ENCODE peak calls at places on chromosomes 5 and 9, in five cellular contexts. Z is neural progenitor cell, O is PC-3, P is HCT116, X is MM.1S. W is an unnamed sample.

GRCh38 chr9:71985070-71985956 is 73.9 kb downstream of the C9orf85 start:
- DNase-seq in P (no peak), X (no peak), O (peak), Z (peak), W (peak)

GRCh38 chr9:272251-273213 is 57.9 kb downstream of the DOCK8 start:
- DNase-seq in O (no peak), X (peak), P (no peak), Z (no peak), W (no peak)

GRCh38 chr5:152514827-152515397 is 109.8 kb upstream of the NMUR2 start:
- DNase-seq in X (peak), P (peak), Z (peak), O (peak), W (peak)

GRCh38 chr9:86807577-86807976 is 139.7 kb downstream of the GAS1 start:
- DNase-seq in Z (peak), O (no peak), P (no peak), X (no peak), W (peak)

GRCh38 chr5:61575103-61575502 is 243.0 kb downstream of the ZSWIM6 start:
- DNase-seq in Z (peak), O (peak), P (no peak), X (no peak), W (peak)

GRCh38 chr5:147336871-147337270 is 102.0 kb downstream of the STK32A start:
- DNase-seq in Z (peak), O (no peak), X (no peak), P (no peak), W (no peak)

GRCh38 chr5:145510324-145510723 is 324.8 kb downstream of the PRELID2 start:
- DNase-seq in O (no peak), X (no peak), P (no peak), Z (no peak), W (peak)

GRCh38 chr5:59759600-59760357 is 133.7 kb downstream of the PDE4D start:
- DNase-seq in Z (no peak), O (peak), X (no peak), P (no peak), W (no peak)

GRCh38 chr9:341634-342421 is 127.2 kb downstream of the DOCK8 start:
- DNase-seq in X (no peak), O (no peak), P (no peak), Z (no peak), W (no peak)

GRCh38 chr5:172004824-172005237 is 1.6 kb downstream of the FBXW11 start:
- DNase-seq in X (peak), P (no peak), Z (no peak), O (no peak), W (no peak)

GRCh38 chr5:76849767-76850291 is at the start of gene S100Z:
- DNase-seq in P (no peak), O (no peak), Z (no peak), X (no peak), W (peak)

GRCh38 chr9:114011313-114011712 is 66.8 kb downstream of the AMBP start:
- DNase-seq in Z (no peak), O (no peak), P (no peak), X (no peak), W (no peak)

GRCh38 chr5:95973793-95974325 is 12.2 kb upstream of the ELL2 start:
- DNase-seq in O (no peak), X (no peak), Z (no peak), P (no peak), W (no peak)

GRCh38 chr5:155008669-155009068 is 4.9 kb upstream of the KIF4B start:
- DNase-seq in P (peak), X (no peak), O (peak), Z (no peak), W (no peak)

GRCh38 chr5:131377785-131378325 is 114.0 kb downstream of the CDC42SE2 start:
- DNase-seq in O (no peak), P (no peak), X (no peak), Z (no peak), W (no peak)

GRCh38 chr5:43203373-43203772 is 11.3 kb downstream of the NIM1K start:
- DNase-seq in P (no peak), O (peak), Z (no peak), X (no peak), W (no peak)

GRCh38 chr5:37208883-37209808 is 40.0 kb downstream of the CPLANE1 start:
- DNase-seq in P (no peak), O (no peak), X (peak), Z (no peak), W (no peak)

GRCh38 chr5:2317540-2317939 is 433.9 kb downstream of the IRX2 start:
- DNase-seq in O (no peak), X (no peak), P (no peak), Z (no peak), W (no peak)

GRCh38 chr5:16345454-16345853 is 120.1 kb downstream of the ZNF622 start:
- DNase-seq in X (no peak), O (peak), Z (peak), P (no peak), W (no peak)

GRCh38 chr5:103119067-103119764 is 722 bp downstream of the GIN1 start:
- DNase-seq in O (peak), P (no peak), Z (no peak), X (peak), W (no peak)

GRCh38 chr9:20512106-20512505 is 110.2 kb downstream of the MLLT3 start:
- DNase-seq in Z (no peak), P (no peak), X (no peak), O (peak), W (no peak)

GRCh38 chr5:92380069-92380770 is 997.1 kb upstream of the ARRDC3 start:
- DNase-seq in O (no peak), X (no peak), P (no peak), Z (no peak), W (no peak)

GRCh38 chr5:68547621-68548020 is 332.1 kb downstream of the PIK3R1 start:
- DNase-seq in O (no peak), Z (no peak), P (no peak), X (no peak), W (no peak)

GRCh38 chr5:64625678-64626077 is 64.6 kb upstream of the SHISAL2B start:
- DNase-seq in X (no peak), O (no peak), Z (no peak), P (no peak), W (no peak)

GRCh38 chr9:98790601-98791146 is 5.7 kb downstream of the ANKS6 start:
- DNase-seq in Z (no peak), P (no peak), O (no peak), X (no peak), W (no peak)

GRCh38 chr5:27875148-27875547 is 836.8 kb upstream of the CDH9 start:
- DNase-seq in Z (no peak), O (no peak), X (no peak), P (no peak), W (no peak)

GRCh38 chr9:99894826-99895225 is 11.6 kb upstream of the STX17 start:
- DNase-seq in P (no peak), X (no peak), O (no peak), Z (no peak), W (no peak)

GRCh38 chr5:2111569-2112105 is 228.9 kb upstream of the IRX4 start:
- DNase-seq in O (no peak), P (no peak), X (no peak), Z (no peak), W (no peak)

GRCh38 chr5:10573487-10574145 is 9.7 kb downstream of the ANKRD33B start:
- DNase-seq in X (no peak), O (no peak), P (no peak), Z (no peak), W (no peak)

GRCh38 chr9:27088981-27089380 is 20.0 kb upstream of the TEK start:
- DNase-seq in P (no peak), O (no peak), X (no peak), Z (no peak), W (no peak)

GRCh38 chr5:133512896-133513295 is 99.4 kb downstream of the FSTL4 start:
- DNase-seq in O (no peak), P (no peak), Z (no peak), X (no peak), W (no peak)

GRCh38 chr9:100160021-100160420 is 61.0 kb downstream of the INVS start:
- DNase-seq in P (no peak), X (no peak), O (no peak), Z (no peak), W (no peak)

GRCh38 chr5:54658014-54658413 is 140.5 kb downstream of the SNX18 start:
- DNase-seq in Z (no peak), O (peak), P (no peak), X (no peak), W (peak)

GRCh38 chr5:131609774-131610173 is 25.3 kb downstream of the RAPGEF6 start:
- DNase-seq in X (no peak), Z (no peak), O (no peak), P (no peak), W (no peak)

GRCh38 chr9:15717290-15717689 is 164.4 kb downstream of the CCDC171 start:
- DNase-seq in Z (no peak), O (no peak), P (no peak), X (no peak), W (no peak)

GRCh38 chr5:113612060-113612496 is 98.6 kb downstream of the YTHDC2 start:
- DNase-seq in O (peak), X (peak), Z (no peak), P (peak), W (peak)

GRCh38 chr5:67963789-67964519 is 251.6 kb upstream of the PIK3R1 start:
- DNase-seq in P (no peak), X (no peak), O (no peak), Z (no peak), W (no peak)

GRCh38 chr5:103232393-103232999 is 26.1 kb upstream of the MACIR start:
- DNase-seq in P (peak), O (peak), X (peak), Z (no peak), W (peak)

GRCh38 chr5:57174128-57174849 is 430 bp downstream of the GPBP1 start:
- DNase-seq in P (no peak), Z (no peak), O (peak), X (peak), W (peak)

GRCh38 chr9:135379540-135380267 is 99.9 kb upstream of the PPP1R26 start:
- DNase-seq in O (no peak), P (no peak), X (no peak), Z (no peak), W (no peak)

GRCh38 chr5:55921617-55922016 is 70.5 kb downstream of the IL31RA start:
- DNase-seq in P (no peak), Z (no peak), O (no peak), X (no peak), W (no peak)

GRCh38 chr5:55923177-55923872 is 71.4 kb downstream of the IL6ST start:
- DNase-seq in X (peak), O (peak), Z (peak), P (no peak), W (no peak)

GRCh38 chr5:55919625-55920024 is 68.5 kb downstream of the IL31RA start:
- DNase-seq in P (no peak), O (no peak), Z (no peak), X (no peak), W (no peak)

GRCh38 chr5:55918097-55919035 is 67.2 kb downstream of the IL31RA start:
- DNase-seq in Z (no peak), P (no peak), O (no peak), X (no peak), W (no peak)

GRCh38 chr5:55920784-55921183 is 69.6 kb downstream of the IL31RA start:
- DNase-seq in X (no peak), P (no peak), Z (no peak), O (peak), W (no peak)
- TF ChIP-seq EZH2phosphoT487 in X (no peak), P (no peak), Z (no peak), O (no peak), W (no peak)

GRCh38 chr9:130328349-130328801 is 62.8 kb downstream of the HMCN2 start:
- DNase-seq in Z (no peak), X (no peak), O (no peak), P (no peak), W (no peak)
- TF ChIP-seq EZH2 in Z (no peak), X (no peak), O (no peak), P (no peak), W (no peak)

DNA sequence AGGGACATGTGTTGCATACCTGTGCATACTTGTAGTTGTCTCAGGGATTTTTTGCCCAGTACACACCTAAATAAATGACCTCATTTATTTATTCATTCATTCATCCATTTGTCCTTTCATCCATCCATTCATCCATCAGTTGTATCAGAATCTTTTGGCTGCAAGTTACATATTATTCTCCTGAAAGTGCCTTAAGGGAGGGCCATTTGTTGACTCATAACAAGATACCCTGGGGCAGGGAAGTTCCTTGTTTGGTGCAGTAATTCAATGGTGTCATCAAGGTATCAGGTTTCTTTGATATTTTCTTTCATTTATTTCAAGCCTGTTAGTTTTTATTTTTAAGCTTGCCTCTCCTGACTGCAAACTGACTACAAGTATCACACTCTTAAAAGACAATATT is 597.9 kb upstream of the TLE4 start:
- DNase-seq in X (peak), O (peak), Z (no peak), P (no peak), W (no peak)
- TF ChIP-seq EZH2phosphoT487 in X (no peak), O (no peak), Z (no peak), P (no peak), W (no peak)

GRCh38 chr5:123097871-123098735 is 9.1 kb downstream of the PRDM6 start:
- DNase-seq in P (no peak), O (no peak), X (no peak), Z (peak), W (no peak)
- TF ChIP-seq EZH2 in P (no peak), O (no peak), X (no peak), Z (peak), W (no peak)

GRCh38 chr5:168877132-168877895 is 298.1 kb upstream of the PANK3 start:
- DNase-seq in O (no peak), P (no peak), X (peak), Z (peak), W (no peak)
- TF ChIP-seq EZH2phosphoT487 in O (no peak), P (no peak), X (no peak), Z (no peak), W (no peak)

DNA sequence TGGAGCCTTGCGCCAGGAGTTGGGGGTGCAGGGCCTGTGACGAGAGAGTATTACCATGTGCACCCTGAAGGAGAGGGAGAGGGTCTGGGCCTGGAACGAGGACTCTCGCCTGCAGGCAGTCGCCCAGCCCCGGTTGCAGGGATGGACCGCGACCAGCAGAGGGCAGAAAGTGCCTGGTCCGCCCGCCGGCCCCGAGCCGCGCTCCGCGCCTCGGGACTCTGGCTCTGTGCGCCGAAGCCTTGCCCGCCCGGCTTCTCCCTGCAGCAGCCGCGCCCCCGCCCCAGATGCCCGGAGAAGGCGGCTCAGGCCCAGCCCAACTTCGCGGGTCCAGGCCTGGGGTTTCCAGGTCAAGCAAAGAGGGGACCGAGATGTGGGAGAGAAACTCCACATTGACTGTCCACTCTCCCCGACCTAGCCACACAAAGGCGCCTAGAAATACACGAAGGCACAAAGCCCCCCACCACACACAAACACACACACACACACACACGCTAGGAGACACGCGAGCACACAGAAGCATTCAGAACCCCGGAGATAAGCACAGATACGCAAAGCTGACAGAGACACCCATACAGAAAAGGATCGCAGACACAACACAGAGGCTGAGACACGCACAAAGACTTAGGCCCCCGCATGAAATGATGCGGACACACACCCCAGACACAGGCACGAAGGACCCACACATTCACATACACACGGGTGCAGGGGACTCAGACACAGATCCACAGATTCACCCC is 2.0 kb upstream of the LMX1B start:
- DNase-seq in X (peak), P (peak), O (peak), Z (peak), W (peak)
- TF ChIP-seq EZH2 in X (no peak), P (no peak), O (no peak), Z (peak), W (peak)

GRCh38 chr5:960551-960950 is 48.1 kb upstream of the NKD2 start:
- DNase-seq in X (no peak), P (no peak), Z (no peak), O (no peak), W (no peak)

GRCh38 chr5:961711-962240 is 46.8 kb upstream of the NKD2 start:
- DNase-seq in O (no peak), X (no peak), P (no peak), Z (no peak), W (no peak)

GRCh38 chr5:958701-959571 is 49.7 kb upstream of the NKD2 start:
- DNase-seq in O (peak), Z (no peak), P (peak), X (no peak), W (no peak)

GRCh38 chr5:961002-961710 is 47.4 kb upstream of the NKD2 start:
- DNase-seq in X (no peak), Z (no peak), P (no peak), O (no peak), W (no peak)

DNA sequence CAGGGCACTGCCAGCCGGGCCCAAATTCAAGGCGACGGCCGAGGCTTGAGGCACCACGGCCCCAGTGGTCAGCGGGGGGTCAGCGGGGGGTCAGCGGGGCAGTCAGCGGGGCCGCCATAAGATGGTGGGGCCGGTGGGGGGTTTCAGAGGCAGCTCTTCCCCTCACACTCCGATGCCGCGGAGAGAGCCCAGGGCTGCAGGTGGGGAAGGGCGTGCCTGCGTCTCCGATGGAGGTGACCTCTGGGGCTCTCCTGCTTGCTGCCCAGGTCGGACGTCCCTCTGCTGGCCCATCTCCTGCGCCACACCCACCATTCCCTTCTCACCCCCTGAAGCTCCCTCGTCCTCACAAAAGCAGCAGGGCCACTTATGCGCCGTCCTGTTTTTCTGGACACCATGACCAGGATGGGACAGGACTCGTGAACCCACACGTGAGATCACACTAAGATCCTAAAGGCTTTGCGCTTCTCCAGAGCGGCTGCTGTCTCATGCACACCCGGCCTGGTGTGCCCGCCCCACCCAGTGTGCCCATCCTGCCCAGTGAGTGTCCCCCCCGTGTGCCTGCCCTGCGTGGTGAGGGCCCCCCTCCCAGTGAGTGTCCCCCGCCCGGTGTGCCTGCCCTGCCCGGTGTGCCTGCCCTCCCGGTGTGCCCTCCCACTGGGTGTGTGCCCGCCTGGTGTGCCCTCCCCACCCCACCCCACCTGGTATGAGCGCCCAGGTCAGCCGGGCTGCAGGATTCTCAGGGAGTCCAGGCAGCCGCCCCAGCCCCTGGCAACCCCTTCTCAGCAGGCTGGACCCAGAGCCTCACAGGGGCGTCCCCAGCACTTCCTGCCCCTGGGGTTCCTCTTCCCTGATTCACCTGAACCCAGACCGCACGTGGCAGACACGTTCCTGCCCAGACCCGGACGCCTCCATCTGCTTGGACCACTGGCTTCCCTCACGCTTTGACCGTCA is 48.7 kb upstream of the NKD2 start:
- DNase-seq in X (no peak), P (no peak), Z (no peak), O (no peak), W (no peak)
- TF ChIP-seq EZH2phosphoT487 in X (no peak), P (no peak), Z (no peak), O (no peak), W (no peak)

GRCh38 chr5:38846379-38846967 is 661 bp downstream of the OSMR start:
- DNase-seq in Z (no peak), X (no peak), P (no peak), O (no peak), W (no peak)
- TF ChIP-seq EZH2 in Z (peak), X (no peak), P (no peak), O (no peak), W (no peak)

DNA sequence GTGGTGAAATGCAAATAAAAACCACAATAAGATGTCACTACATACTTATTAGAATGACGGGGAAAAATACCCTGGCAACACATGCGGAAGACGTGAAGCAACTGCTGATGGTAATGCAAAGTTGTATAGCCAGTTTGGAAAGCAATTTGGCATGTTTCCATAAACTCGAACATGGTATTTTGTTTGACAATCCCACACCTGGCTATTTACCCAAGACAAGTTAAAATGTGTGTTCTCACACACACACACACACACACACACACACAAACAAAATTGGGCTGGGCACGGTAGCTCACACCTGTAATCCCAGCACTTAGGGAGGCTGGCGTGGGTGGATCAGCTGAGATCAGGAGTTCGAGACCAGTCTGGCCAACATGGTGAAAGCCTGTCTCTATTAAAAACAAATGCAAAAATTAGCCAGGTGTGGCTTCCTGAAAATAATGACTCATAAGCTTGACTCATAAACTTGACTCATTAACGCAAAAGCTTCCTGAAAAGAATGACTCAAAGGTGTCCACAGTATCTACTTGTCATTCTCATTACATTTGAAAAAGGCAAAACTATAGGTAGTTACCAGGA is 456.5 kb downstream of the CDH18 start:
- DNase-seq in O (peak), Z (no peak), X (peak), P (no peak), W (no peak)
- TF ChIP-seq EZH2phosphoT487 in O (no peak), Z (no peak), X (no peak), P (no peak), W (no peak)